ENCODE peak calls at places on chromosomes 13 and 19, in seven cellular contexts. A, V, E, W, H, C and S are unnamed samples. For H3K4me1, the result is how much of the 10 kb centered on the place peaks cover.

GRCh38 chr13:94120878-94121277 is 358.6 kb downstream of the DCT start:
- DNase-seq in V (no peak), W (no peak), H (no peak), A (no peak), C (no peak), E (no peak), S (no peak)

GRCh38 chr13:71721117-71721516 is 145.9 kb downstream of the DACH1 start:
- DNase-seq in E (no peak), A (no peak), H (no peak), V (no peak), C (no peak), W (no peak), S (no peak)

GRCh38 chr13:48201044-48201443 is 32.0 kb upstream of the ITM2B start:
- DNase-seq in V (peak), W (no peak), E (no peak), C (no peak), H (no peak), A (no peak), S (no peak)

GRCh38 chr19:41872775-41873647 is 4.1 kb upstream of the CD79A start:
- DNase-seq in W (peak), H (peak), V (peak), C (peak), A (peak), E (peak), S (peak)

GRCh38 chr19:46890423-46891170 is 29.8 kb downstream of the ARHGAP35 start:
- DNase-seq in E (no peak), H (no peak), C (no peak), W (no peak), V (peak), A (no peak), S (no peak)

GRCh38 chr13:85806553-85807175 is 7.4 kb upstream of the SLITRK6 start:
- DNase-seq in W (no peak), E (no peak), A (no peak), C (peak), V (no peak), H (no peak), S (peak)

GRCh38 chr19:46946611-46947238 is 72.9 kb upstream of the NPAS1 start:
- DNase-seq in V (no peak), C (no peak), H (no peak), W (no peak), E (no peak), A (no peak), S (no peak)

GRCh38 chr13:98310485-98311199 is 133.6 kb upstream of the RNF113B start:
- DNase-seq in V (no peak), C (no peak), E (no peak), W (no peak), H (no peak), A (no peak), S (no peak)

GRCh38 chr13:113840541-113841354 is 23.1 kb downstream of the GAS6 start:
- DNase-seq in A (no peak), H (no peak), W (no peak), E (no peak), C (no peak), V (no peak), S (no peak)

GRCh38 chr13:49098771-49099512 is 121.2 kb upstream of the MLNR start:
- DNase-seq in C (no peak), H (no peak), V (no peak), W (no peak), E (peak), A (no peak), S (no peak)

GRCh38 chr13:60583911-60584753 is 187.1 kb downstream of the TDRD3 start:
- DNase-seq in H (no peak), C (peak), A (no peak), V (no peak), W (no peak), E (peak), S (no peak)

GRCh38 chr13:106530209-106530906 is 5.1 kb downstream of the EFNB2 start:
- DNase-seq in W (no peak), A (no peak), H (no peak), E (peak), V (no peak), C (no peak), S (no peak)

GRCh38 chr19:12937243-12938053 is 961 bp upstream of the CALR start:
- DNase-seq in A (no peak), H (no peak), E (no peak), W (no peak), V (no peak), C (no peak), S (peak)

GRCh38 chr19:39937792-39938191 is 3.4 kb upstream of the FCGBP start:
- DNase-seq in V (no peak), W (no peak), E (no peak), C (no peak), A (no peak), H (no peak), S (no peak)

GRCh38 chr19:39941151-39941550 is 6.7 kb upstream of the FCGBP start:
- DNase-seq in H (no peak), E (no peak), A (peak), V (no peak), C (no peak), W (no peak), S (no peak)

GRCh38 chr19:39943586-39943985 is 9.2 kb upstream of the FCGBP start:
- DNase-seq in A (no peak), V (peak), H (no peak), W (no peak), C (no peak), E (no peak), S (no peak)

GRCh38 chr19:39940221-39940833 is 5.9 kb upstream of the FCGBP start:
- DNase-seq in A (no peak), E (no peak), C (no peak), V (no peak), H (no peak), W (no peak), S (no peak)

GRCh38 chr19:39941615-39942507 is 7.4 kb upstream of the FCGBP start:
- DNase-seq in V (peak), A (peak), H (no peak), C (no peak), E (no peak), W (no peak), S (no peak)
- H3K4me1 ChIP-seq in V (under half), A (half or more), H (under half), C (under half), E (under half), W (under half), S (under half)

GRCh38 chr19:16804176-16804575 is 25.0 kb upstream of the SIN3B start:
- DNase-seq in V (no peak), W (no peak), H (no peak), A (no peak), E (no peak), C (no peak), S (no peak)

DNA sequence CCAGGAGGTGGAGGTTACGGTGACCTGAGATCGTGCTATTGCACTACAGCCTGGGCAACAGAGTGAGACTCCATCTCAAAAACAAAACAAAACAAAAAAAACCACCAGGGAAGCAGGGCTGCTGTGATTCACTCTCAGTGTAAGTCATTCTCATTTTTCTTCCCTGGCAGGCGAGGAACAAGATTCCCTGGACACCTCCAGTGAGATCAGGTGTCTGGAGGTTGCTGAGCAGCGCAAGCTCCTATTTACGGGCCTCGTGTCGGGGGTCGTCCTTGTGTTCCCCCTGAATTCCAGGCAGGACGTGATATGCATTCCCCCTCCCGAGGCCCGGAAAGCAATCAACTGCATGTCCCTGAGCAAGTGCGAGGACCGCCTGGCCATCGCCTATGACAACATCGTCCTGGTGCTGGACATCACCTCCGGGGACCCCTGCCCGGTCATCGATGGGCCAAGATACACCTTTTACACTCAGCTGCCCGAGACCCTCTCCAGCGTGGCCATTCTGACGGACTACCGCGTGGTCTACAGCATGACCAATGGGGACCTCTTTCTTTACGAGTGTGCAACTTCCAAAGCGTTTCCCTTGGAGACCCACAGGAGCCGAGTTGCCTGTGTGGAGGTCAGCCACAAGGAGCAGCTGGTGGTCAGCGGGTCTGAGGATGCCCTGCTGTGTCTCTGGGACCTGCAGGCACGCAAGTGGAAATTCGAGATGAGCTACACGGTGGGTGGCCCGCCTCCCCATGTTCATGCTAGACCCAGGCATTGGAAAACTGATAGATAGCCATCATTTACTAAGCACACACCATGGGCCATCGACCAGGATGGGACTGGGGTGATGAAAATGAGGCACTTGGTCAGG is 21.6 kb upstream of the SIN3B start:
- DNase-seq in V (no peak), H (no peak), W (no peak), E (no peak), C (no peak), A (no peak), S (no peak)
- H3K4me1 ChIP-seq in V (under half), H (under half), W (under half), E (under half), C (under half), A (under half), S (under half)

DNA sequence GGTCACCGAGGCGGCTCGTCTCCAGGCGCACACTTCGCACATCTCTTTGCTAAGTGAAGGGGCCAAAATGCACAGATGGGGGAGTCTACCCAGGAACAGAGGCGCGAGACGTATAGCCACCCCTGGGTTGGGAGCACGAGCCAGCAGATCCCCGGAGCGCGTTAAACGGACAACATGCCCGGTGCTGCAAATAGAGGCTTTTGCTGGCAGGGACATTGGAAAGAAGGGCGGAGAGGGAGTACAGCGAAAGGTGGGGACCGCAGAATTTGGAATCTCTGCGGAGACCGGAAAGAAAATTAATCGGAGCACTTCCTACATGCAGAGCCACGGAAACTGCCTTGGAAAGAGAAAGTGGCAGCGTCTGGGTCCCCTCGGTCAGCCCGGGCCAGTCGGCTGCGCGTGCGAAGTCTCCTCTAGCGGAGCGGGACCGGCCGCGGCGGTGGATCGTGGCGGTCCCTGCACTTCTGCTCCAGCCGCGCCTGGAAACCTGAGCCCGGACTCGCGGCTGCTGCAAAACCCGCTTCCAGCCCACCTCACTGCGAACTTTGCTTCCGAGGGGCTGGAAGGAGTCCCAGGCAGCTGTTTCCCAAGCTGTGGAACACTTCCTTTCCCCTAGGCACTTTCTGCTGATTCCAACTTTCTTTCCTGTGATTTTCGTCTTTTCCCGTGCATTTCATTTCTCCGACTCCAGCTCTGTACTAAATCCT is 791 bp upstream of the PCDH9 start:
- DNase-seq in E (peak), V (peak), A (no peak), H (peak), C (peak), W (peak), S (peak)
- H3K4me1 ChIP-seq in E (under half), V (under half), A (under half), H (under half), C (under half), W (under half), S (under half)

GRCh38 chr19:6101991-6102390 is 8.3 kb downstream of the RFX2 start:
- DNase-seq in H (no peak), E (no peak), V (no peak), A (no peak), C (no peak), W (no peak), S (no peak)

GRCh38 chr19:6101291-6101690 is 9.0 kb downstream of the RFX2 start:
- DNase-seq in H (no peak), A (no peak), V (no peak), W (no peak), E (no peak), C (no peak), S (no peak)

GRCh38 chr19:6103894-6104293 is 6.4 kb downstream of the RFX2 start:
- DNase-seq in V (no peak), A (no peak), C (no peak), W (no peak), E (no peak), H (no peak), S (no peak)

GRCh38 chr19:6105444-6105843 is 4.9 kb downstream of the RFX2 start:
- DNase-seq in H (no peak), A (no peak), C (no peak), E (no peak), V (no peak), W (no peak), S (no peak)

DNA sequence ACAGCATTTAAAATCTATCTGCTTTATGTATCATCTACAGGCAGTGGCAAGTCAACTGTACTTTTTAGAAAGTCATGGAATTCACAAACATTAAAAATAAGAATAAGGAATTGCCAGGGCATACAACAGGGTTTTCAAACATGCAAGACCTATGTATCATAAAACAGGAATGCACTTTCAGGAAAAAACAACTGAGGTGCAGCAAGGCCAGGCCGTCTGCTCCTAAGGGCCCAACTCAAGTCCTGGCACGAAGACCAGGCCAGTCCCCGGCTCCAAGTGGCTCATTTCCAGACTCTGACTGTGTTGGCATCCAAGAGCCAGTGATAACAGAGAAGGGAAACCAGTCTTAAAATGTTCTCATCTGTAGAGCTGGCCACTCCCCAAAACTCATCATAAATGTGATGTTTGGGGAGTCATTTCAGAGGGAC is 7.1 kb downstream of the RFX2 start:
- DNase-seq in V (no peak), H (peak), C (no peak), W (peak), E (peak), A (no peak), S (peak)
- H3K4me1 ChIP-seq in V (under half), H (under half), C (under half), W (under half), E (under half), A (under half), S (under half)

GRCh38 chr19:9871626-9872338 is 36.7 kb downstream of the PIN1 start:
- DNase-seq in E (no peak), V (no peak), A (no peak), W (no peak), C (no peak), H (no peak), S (peak)

GRCh38 chr19:9869008-9869617 is 34.0 kb downstream of the PIN1 start:
- DNase-seq in W (no peak), A (no peak), C (no peak), E (no peak), V (no peak), H (no peak), S (no peak)

GRCh38 chr19:9875796-9876195 is 40.7 kb downstream of the PIN1 start:
- DNase-seq in V (no peak), W (no peak), H (no peak), A (no peak), E (no peak), C (no peak), S (no peak)

GRCh38 chr19:9877775-9878510 is 42.8 kb downstream of the PIN1 start:
- DNase-seq in W (no peak), E (peak), H (no peak), V (no peak), A (no peak), C (no peak), S (no peak)

GRCh38 chr19:9872618-9873242 is 37.6 kb downstream of the PIN1 start:
- DNase-seq in E (no peak), C (no peak), V (no peak), W (no peak), H (no peak), A (no peak), S (no peak)
- H3K4me1 ChIP-seq in E (under half), C (under half), V (under half), W (under half), H (under half), A (under half), S (under half)